ENCODE peak calls at places on chromosomes 13 and 19, in ten cellular contexts. One of them, this sample, is unnamed.

GRCh38 chr13:76884167-76884566 is 2.0 kb downstream of the KCTD12 start:
- DNase-seq in tibial nerve: no peak
- DNase-seq in brain microvascular endothelial cell: peak; percentile 29
- DNase-seq in heart left ventricle: peak; percentile 38
- DNase-seq in colonic mucosa: peak; percentile 64
- DNase-seq in SK-N-SH: no peak
- DNase-seq in GM23248: peak; percentile 68
- DNase-seq in PC-9: no peak
- DNase-seq in astrocyte: no peak
- DNase-seq in small intestine: no peak
- DNase-seq in this sample: no peak

GRCh38 chr19:51644636-51645271 is 1.9 kb downstream of the SIGLEC14 start:
- DNase-seq in PC-9: no peak
- DNase-seq in astrocyte: no peak
- DNase-seq in heart left ventricle: no peak
- DNase-seq in small intestine: no peak
- DNase-seq in colonic mucosa: no peak
- DNase-seq in brain microvascular endothelial cell: no peak
- DNase-seq in GM23248: no peak
- DNase-seq in SK-N-SH: no peak
- DNase-seq in tibial nerve: no peak
- DNase-seq in this sample: no peak

GRCh38 chr19:36605839-36606478 is 846 bp downstream of the ZNF382 start:
- DNase-seq in PC-9: no peak
- DNase-seq in heart left ventricle: no peak
- DNase-seq in GM23248: no peak
- DNase-seq in tibial nerve: no peak
- DNase-seq in brain microvascular endothelial cell: no peak
- DNase-seq in colonic mucosa: no peak
- DNase-seq in SK-N-SH: no peak
- DNase-seq in astrocyte: no peak
- DNase-seq in small intestine: no peak
- DNase-seq in this sample: no peak

GRCh38 chr13:29909975-29910674 is 59.7 kb upstream of the UBL3 start:
- DNase-seq in GM23248: peak; percentile 96
- DNase-seq in tibial nerve: peak; percentile 28
- DNase-seq in PC-9: peak; percentile 16
- DNase-seq in colonic mucosa: no peak
- DNase-seq in SK-N-SH: no peak
- DNase-seq in small intestine: no peak
- DNase-seq in heart left ventricle: peak; percentile 37
- DNase-seq in brain microvascular endothelial cell: peak; percentile 75
- DNase-seq in astrocyte: peak; percentile 49
- DNase-seq in this sample: no peak

GRCh38 chr19:12665281-12665573 is 1.3 kb downstream of the MAN2B1 start:
- DNase-seq in brain microvascular endothelial cell: no peak
- DNase-seq in small intestine: no peak
- DNase-seq in tibial nerve: no peak
- DNase-seq in astrocyte: no peak
- DNase-seq in PC-9: no peak
- DNase-seq in heart left ventricle: peak; percentile 65
- DNase-seq in colonic mucosa: peak; percentile 49
- DNase-seq in GM23248: no peak
- DNase-seq in SK-N-SH: no peak
- DNase-seq in this sample: no peak

GRCh38 chr19:35657904-35658700 is 8.2 kb upstream of the UPK1A start:
- DNase-seq in heart left ventricle: no peak
- DNase-seq in tibial nerve: no peak
- DNase-seq in colonic mucosa: no peak
- DNase-seq in GM23248: peak; percentile 15
- DNase-seq in PC-9: no peak
- DNase-seq in SK-N-SH: no peak
- DNase-seq in astrocyte: no peak
- DNase-seq in brain microvascular endothelial cell: peak; percentile 65
- DNase-seq in small intestine: no peak
- DNase-seq in this sample: no peak

GRCh38 chr19:4711211-4711610 is 12.4 kb downstream of the DPP9 start:
- DNase-seq in PC-9: no peak
- DNase-seq in tibial nerve: no peak
- DNase-seq in heart left ventricle: no peak
- DNase-seq in SK-N-SH: no peak
- DNase-seq in colonic mucosa: no peak
- DNase-seq in GM23248: no peak
- DNase-seq in small intestine: no peak
- DNase-seq in brain microvascular endothelial cell: no peak
- DNase-seq in astrocyte: no peak
- DNase-seq in this sample: no peak

GRCh38 chr19:29107831-29108230 is 105.1 kb downstream of the UQCRFS1 start:
- DNase-seq in SK-N-SH: no peak
- DNase-seq in astrocyte: no peak
- DNase-seq in GM23248: peak; percentile 15
- DNase-seq in PC-9: no peak
- DNase-seq in brain microvascular endothelial cell: no peak
- DNase-seq in heart left ventricle: no peak
- DNase-seq in small intestine: no peak
- DNase-seq in colonic mucosa: no peak
- DNase-seq in tibial nerve: no peak
- DNase-seq in this sample: no peak

GRCh38 chr19:48478339-48479061 is 9.3 kb downstream of the CYTH2 start:
- DNase-seq in small intestine: no peak
- DNase-seq in brain microvascular endothelial cell: no peak
- DNase-seq in tibial nerve: no peak
- DNase-seq in SK-N-SH: no peak
- DNase-seq in colonic mucosa: no peak
- DNase-seq in PC-9: no peak
- DNase-seq in heart left ventricle: no peak
- DNase-seq in GM23248: no peak
- DNase-seq in astrocyte: no peak
- DNase-seq in this sample: no peak

GRCh38 chr19:48481191-48481500 is 12.0 kb downstream of the CYTH2 start:
- DNase-seq in tibial nerve: no peak
- DNase-seq in brain microvascular endothelial cell: no peak
- DNase-seq in small intestine: no peak
- DNase-seq in heart left ventricle: no peak
- DNase-seq in colonic mucosa: no peak
- DNase-seq in SK-N-SH: no peak
- DNase-seq in GM23248: no peak
- DNase-seq in astrocyte: peak; percentile 59
- DNase-seq in PC-9: no peak
- DNase-seq in this sample: no peak

GRCh38 chr19:48480151-48480475 is 10.9 kb downstream of the CYTH2 start:
- DNase-seq in brain microvascular endothelial cell: no peak
- DNase-seq in astrocyte: no peak
- DNase-seq in heart left ventricle: peak; percentile 73
- DNase-seq in tibial nerve: peak; percentile 48
- DNase-seq in GM23248: peak; percentile 75
- DNase-seq in PC-9: no peak
- DNase-seq in colonic mucosa: peak; percentile 45
- DNase-seq in SK-N-SH: no peak
- DNase-seq in small intestine: no peak
- DNase-seq in this sample: no peak

GRCh38 chr19:48480476-48481190 is 11.5 kb downstream of the CYTH2 start:
- DNase-seq in tibial nerve: peak; percentile 48
- DNase-seq in heart left ventricle: peak; percentile 63
- DNase-seq in astrocyte: no peak
- DNase-seq in SK-N-SH: no peak
- DNase-seq in PC-9: no peak
- DNase-seq in small intestine: no peak
- DNase-seq in colonic mucosa: peak; percentile 44
- DNase-seq in brain microvascular endothelial cell: peak; percentile 24
- DNase-seq in GM23248: peak; percentile 82
- DNase-seq in this sample: no peak

DNA sequence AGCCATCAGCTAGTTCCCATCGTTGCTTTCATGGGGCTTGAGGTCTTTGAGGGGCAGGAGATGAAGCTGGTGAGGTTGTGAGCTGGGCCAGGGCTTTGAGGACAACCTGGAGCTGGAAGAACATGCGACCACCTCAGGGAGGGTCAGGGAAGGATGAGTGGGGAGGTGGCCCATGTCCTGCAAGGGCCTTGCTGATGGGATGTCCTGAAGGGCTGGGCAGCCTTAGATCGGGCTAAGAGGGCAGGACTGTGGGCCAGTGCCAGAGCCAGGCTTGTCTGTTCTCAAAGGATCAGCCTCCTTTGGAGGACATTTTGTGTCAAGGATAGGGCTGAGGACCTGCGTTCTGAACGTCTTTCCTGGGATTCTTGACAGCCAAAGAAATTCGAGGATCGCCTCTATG is 10.5 kb downstream of the CYTH2 start:
- DNase-seq in heart left ventricle: no peak
- DNase-seq in PC-9: no peak
- DNase-seq in GM23248: no peak
- DNase-seq in tibial nerve: no peak
- DNase-seq in colonic mucosa: no peak
- DNase-seq in SK-N-SH: peak; percentile 19
- DNase-seq in brain microvascular endothelial cell: no peak
- DNase-seq in astrocyte: no peak
- DNase-seq in small intestine: no peak
- DNase-seq in this sample: no peak
- H3K4me3 ChIP-seq in heart left ventricle: no peak overlapping the region
- H3K4me3 ChIP-seq in PC-9: no peak overlapping the region
- H3K4me3 ChIP-seq in GM23248: peak overlapping the region; percentile 66
- H3K4me3 ChIP-seq in tibial nerve: no peak overlapping the region
- H3K4me3 ChIP-seq in colonic mucosa: no peak overlapping the region
- H3K4me3 ChIP-seq in SK-N-SH: no peak overlapping the region
- H3K4me3 ChIP-seq in brain microvascular endothelial cell: no peak overlapping the region
- H3K4me3 ChIP-seq in astrocyte: no peak overlapping the region
- H3K4me3 ChIP-seq in small intestine: no peak overlapping the region
- H3K4me3 ChIP-seq in this sample: no peak overlapping the region

DNA sequence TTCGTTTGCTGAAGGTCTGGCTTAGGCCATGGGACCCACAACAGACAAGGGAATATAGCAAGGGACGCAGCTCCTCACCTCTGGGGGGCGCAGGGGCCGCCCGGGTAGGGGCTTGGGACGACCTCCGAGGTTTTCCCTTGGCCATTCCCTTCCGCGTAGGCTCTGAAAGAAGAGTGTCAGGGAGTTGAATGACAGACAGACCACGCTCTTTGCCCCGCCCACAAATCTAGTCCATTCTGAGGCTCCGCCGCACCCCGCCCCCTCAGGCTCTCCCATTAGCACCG is 11.4 kb upstream of the ZNF414 start:
- DNase-seq in tibial nerve: no peak
- DNase-seq in astrocyte: no peak
- DNase-seq in brain microvascular endothelial cell: no peak
- DNase-seq in GM23248: no peak
- DNase-seq in heart left ventricle: no peak
- DNase-seq in PC-9: no peak
- DNase-seq in colonic mucosa: no peak
- DNase-seq in small intestine: no peak
- DNase-seq in SK-N-SH: no peak
- DNase-seq in this sample: no peak
- H3K4me3 ChIP-seq in tibial nerve: peak overlapping the region; percentile 39
- H3K4me3 ChIP-seq in astrocyte: peak overlapping the region; percentile 63
- H3K4me3 ChIP-seq in brain microvascular endothelial cell: peak overlapping the region; percentile 55
- H3K4me3 ChIP-seq in GM23248: peak overlapping the region; percentile 79
- H3K4me3 ChIP-seq in heart left ventricle: peak overlapping the region; percentile 80
- H3K4me3 ChIP-seq in PC-9: peak overlapping the region; percentile 40
- H3K4me3 ChIP-seq in colonic mucosa: peak overlapping the region; percentile 33
- H3K4me3 ChIP-seq in small intestine: no peak overlapping the region
- H3K4me3 ChIP-seq in SK-N-SH: peak overlapping the region; percentile 46
- H3K4me3 ChIP-seq in this sample: no peak overlapping the region

GRCh38 chr13:20232556-20233277 is 598 bp upstream of the GJB6 start:
- DNase-seq in SK-N-SH: no peak
- DNase-seq in small intestine: no peak
- DNase-seq in PC-9: no peak
- DNase-seq in GM23248: no peak
- DNase-seq in heart left ventricle: no peak
- DNase-seq in colonic mucosa: no peak
- DNase-seq in brain microvascular endothelial cell: no peak
- DNase-seq in astrocyte: no peak
- DNase-seq in tibial nerve: no peak
- DNase-seq in this sample: no peak
- H3K4me3 ChIP-seq in SK-N-SH: no peak overlapping the region
- H3K4me3 ChIP-seq in small intestine: no peak overlapping the region
- H3K4me3 ChIP-seq in PC-9: no peak overlapping the region
- H3K4me3 ChIP-seq in GM23248: no peak overlapping the region
- H3K4me3 ChIP-seq in heart left ventricle: peak overlapping the region; percentile 24
- H3K4me3 ChIP-seq in colonic mucosa: peak overlapping the region; percentile 33
- H3K4me3 ChIP-seq in brain microvascular endothelial cell: no peak overlapping the region
- H3K4me3 ChIP-seq in astrocyte: no peak overlapping the region
- H3K4me3 ChIP-seq in tibial nerve: no peak overlapping the region
- H3K4me3 ChIP-seq in this sample: no peak overlapping the region

GRCh38 chr13:113041293-113041690 is 64.3 kb upstream of the F7 start:
- DNase-seq in GM23248: no peak
- DNase-seq in heart left ventricle: no peak
- DNase-seq in tibial nerve: no peak
- DNase-seq in brain microvascular endothelial cell: no peak
- DNase-seq in PC-9: no peak
- DNase-seq in colonic mucosa: no peak
- DNase-seq in small intestine: no peak
- DNase-seq in astrocyte: no peak
- DNase-seq in SK-N-SH: no peak
- DNase-seq in this sample: no peak

GRCh38 chr13:113041821-113042335 is 63.7 kb upstream of the F7 start:
- DNase-seq in small intestine: no peak
- DNase-seq in astrocyte: no peak
- DNase-seq in colonic mucosa: no peak
- DNase-seq in heart left ventricle: no peak
- DNase-seq in brain microvascular endothelial cell: no peak
- DNase-seq in SK-N-SH: no peak
- DNase-seq in tibial nerve: no peak
- DNase-seq in GM23248: no peak
- DNase-seq in PC-9: no peak
- DNase-seq in this sample: no peak

GRCh38 chr13:113040031-113040430 is 65.6 kb upstream of the F7 start:
- DNase-seq in PC-9: no peak
- DNase-seq in tibial nerve: no peak
- DNase-seq in astrocyte: no peak
- DNase-seq in GM23248: no peak
- DNase-seq in small intestine: no peak
- DNase-seq in heart left ventricle: no peak
- DNase-seq in colonic mucosa: no peak
- DNase-seq in brain microvascular endothelial cell: no peak
- DNase-seq in SK-N-SH: no peak
- DNase-seq in this sample: no peak

GRCh38 chr13:113042456-113042855 is 63.1 kb upstream of the F7 start:
- DNase-seq in brain microvascular endothelial cell: no peak
- DNase-seq in PC-9: no peak
- DNase-seq in astrocyte: no peak
- DNase-seq in SK-N-SH: no peak
- DNase-seq in colonic mucosa: no peak
- DNase-seq in small intestine: no peak
- DNase-seq in heart left ventricle: no peak
- DNase-seq in tibial nerve: no peak
- DNase-seq in GM23248: no peak
- DNase-seq in this sample: no peak

DNA sequence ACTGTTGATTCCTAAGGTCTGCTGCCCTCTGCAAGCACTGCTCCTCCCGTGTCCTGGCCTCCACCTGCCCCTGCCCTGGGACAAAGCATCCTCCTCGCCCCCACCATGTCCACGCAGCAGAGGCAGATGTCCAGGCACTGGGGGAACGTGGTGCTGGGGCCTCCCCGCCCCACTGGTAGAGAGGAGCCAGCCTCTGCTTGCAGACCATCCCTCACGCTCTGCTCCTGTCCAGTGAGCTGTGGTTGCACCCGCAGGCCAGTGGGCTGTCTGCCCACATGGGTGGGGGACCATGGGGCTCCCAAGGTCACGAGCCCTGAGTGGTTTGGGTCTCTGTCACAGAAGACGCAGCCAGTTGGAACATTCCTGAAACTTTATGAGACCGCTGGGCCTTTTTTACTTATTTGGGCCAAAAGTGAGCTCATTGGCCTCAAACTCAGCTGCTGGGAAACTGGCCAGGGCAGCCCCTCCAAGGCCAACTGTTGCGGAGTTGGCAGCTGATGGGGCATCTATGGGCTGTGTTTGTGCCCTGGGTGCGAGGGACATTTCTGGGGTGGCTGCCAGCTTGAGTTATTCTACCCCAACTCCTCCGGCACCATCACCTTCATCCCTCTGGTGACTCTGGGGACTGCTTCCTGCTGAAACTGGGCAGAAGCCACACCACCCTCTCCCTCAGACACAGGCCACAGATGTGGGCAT is 64.8 kb upstream of the F7 start:
- DNase-seq in colonic mucosa: no peak
- DNase-seq in heart left ventricle: no peak
- DNase-seq in SK-N-SH: no peak
- DNase-seq in tibial nerve: no peak
- DNase-seq in PC-9: no peak
- DNase-seq in brain microvascular endothelial cell: no peak
- DNase-seq in astrocyte: no peak
- DNase-seq in small intestine: no peak
- DNase-seq in GM23248: no peak
- DNase-seq in this sample: no peak
- H3K4me3 ChIP-seq in colonic mucosa: no peak overlapping the region
- H3K4me3 ChIP-seq in heart left ventricle: no peak overlapping the region
- H3K4me3 ChIP-seq in SK-N-SH: no peak overlapping the region
- H3K4me3 ChIP-seq in tibial nerve: no peak overlapping the region
- H3K4me3 ChIP-seq in PC-9: no peak overlapping the region
- H3K4me3 ChIP-seq in brain microvascular endothelial cell: no peak overlapping the region
- H3K4me3 ChIP-seq in astrocyte: no peak overlapping the region
- H3K4me3 ChIP-seq in small intestine: no peak overlapping the region
- H3K4me3 ChIP-seq in GM23248: no peak overlapping the region
- H3K4me3 ChIP-seq in this sample: no peak overlapping the region